ENCODE peak calls at places on chromosomes 2 and 18, in eight cellular contexts. A is heart right ventricle; S is transverse colon; J is psoas muscle; V is naive thymus-derived CD4-positive, alpha-beta T cell; C is AG04450; H is Karpas-422; D is fibroblast of lung. F is an unnamed sample. For H3K9me3, the result is how much of the 10 kb centered on the place peaks cover.

GRCh38 chr2:195047955-195048354 is 609.1 kb upstream of the SLC39A10 start:
- DNase-seq in A (no peak), S (no peak), J (no peak), V (no peak), C (no peak), H (no peak), D (no peak), F (no peak)

GRCh38 chr2:25250331-25251031 is 82.1 kb upstream of the POMC start:
- DNase-seq in A (no peak), S (no peak), J (no peak), V (peak), C (peak), H (no peak), D (peak), F (peak)

GRCh38 chr2:81767173-81767720 is 1462.7 kb upstream of the LRRTM1 start:
- DNase-seq in A (no peak), S (no peak), J (no peak), V (no peak), C (peak), H (no peak), D (peak), F (no peak)

GRCh38 chr2:157327621-157328102 is 2.0 kb upstream of the ERMN start:
- DNase-seq in A (peak), S (peak), J (peak), V (peak), C (peak), H (peak), D (peak), F (peak)

GRCh38 chr18:24968233-24968775 is 383.7 kb downstream of the ZNF521 start:
- DNase-seq in A (no peak), S (no peak), J (no peak), V (no peak), C (no peak), H (no peak), D (peak), F (no peak)

GRCh38 chr2:230203110-230203676 is 16.6 kb downstream of the SP110 start:
- DNase-seq in A (peak), S (peak), J (no peak), V (no peak), C (no peak), H (peak), D (no peak), F (no peak)

GRCh38 chr18:4908239-4908638 is 288.8 kb downstream of the AKAIN1 start:
- DNase-seq in A (no peak), S (no peak), J (no peak), V (no peak), C (no peak), H (no peak), D (no peak), F (no peak)

GRCh38 chr2:182917924-182918323 is 51.5 kb upstream of the FRZB start:
- DNase-seq in A (no peak), S (no peak), J (no peak), V (no peak), C (no peak), H (no peak), D (no peak), F (no peak)

GRCh38 chr2:30106543-30106942 is 40.3 kb upstream of the YPEL5 start:
- DNase-seq in A (no peak), S (no peak), J (no peak), V (no peak), C (no peak), H (no peak), D (peak), F (no peak)

GRCh38 chr18:58762781-58763171 is 91.5 kb downstream of the MALT1 start:
- DNase-seq in A (no peak), S (no peak), J (no peak), V (no peak), C (no peak), H (no peak), D (no peak), F (no peak)

GRCh38 chr2:71460595-71461303 is 7.4 kb downstream of the DYSF start:
- DNase-seq in A (no peak), S (no peak), J (peak), V (no peak), C (no peak), H (peak), D (no peak), F (no peak)

GRCh38 chr18:56995579-56996194 is 151.2 kb upstream of the BOD1L2 start:
- DNase-seq in A (no peak), S (no peak), J (no peak), V (no peak), C (no peak), H (no peak), D (no peak), F (no peak)

GRCh38 chr18:58310517-58310916 is 266.5 kb downstream of the NEDD4L start:
- DNase-seq in A (peak), S (peak), J (peak), V (peak), C (no peak), H (no peak), D (peak), F (peak)

GRCh38 chr2:21017748-21018276 is 26.1 kb downstream of the APOB start:
- DNase-seq in A (no peak), S (no peak), J (no peak), V (no peak), C (no peak), H (no peak), D (no peak), F (no peak)

GRCh38 chr2:24822049-24822706 is 29.0 kb downstream of the CENPO start:
- DNase-seq in A (no peak), S (no peak), J (no peak), V (no peak), C (no peak), H (no peak), D (no peak), F (no peak)

GRCh38 chr2:43898134-43898957 is 59.6 kb downstream of the ABCG8 start:
- DNase-seq in A (no peak), S (peak), J (no peak), V (no peak), C (no peak), H (no peak), D (no peak), F (no peak)

GRCh38 chr2:10079931-10080535 is at the start of gene CYS1:
- DNase-seq in A (no peak), S (no peak), J (peak), V (no peak), C (no peak), H (no peak), D (peak), F (no peak)

GRCh38 chr2:237955640-237956401 is 11.0 kb upstream of the UBE2F start:
- DNase-seq in A (no peak), S (no peak), J (no peak), V (no peak), C (no peak), H (no peak), D (peak), F (no peak)

GRCh38 chr18:60466671-60467070 is 94.1 kb upstream of the MC4R start:
- DNase-seq in A (no peak), S (no peak), J (no peak), V (no peak), C (no peak), H (no peak), D (peak), F (no peak)

GRCh38 chr2:55601849-55602248 is 15.6 kb downstream of the PPP4R3B start:
- DNase-seq in A (no peak), S (no peak), J (no peak), V (no peak), C (no peak), H (no peak), D (no peak), F (no peak)

GRCh38 chr2:48049371-48049770 is 143.1 kb upstream of the FBXO11 start:
- DNase-seq in A (no peak), S (no peak), J (no peak), V (no peak), C (no peak), H (no peak), D (no peak), F (no peak)

GRCh38 chr18:63788447-63789096 is 13.4 kb downstream of the SERPINB7 start:
- DNase-seq in A (no peak), S (no peak), J (no peak), V (no peak), C (peak), H (no peak), D (peak), F (no peak)

GRCh38 chr2:66497706-66498596 is 63.0 kb downstream of the MEIS1 start:
- DNase-seq in A (no peak), S (no peak), J (no peak), V (no peak), C (no peak), H (no peak), D (no peak), F (no peak)

GRCh38 chr2:43027103-43027482 is 199.3 kb downstream of the ZFP36L2 start:
- DNase-seq in A (no peak), S (peak), J (no peak), V (no peak), C (no peak), H (no peak), D (no peak), F (no peak)

GRCh38 chr2:138516030-138516704 is 14.6 kb downstream of the SPOPL start:
- DNase-seq in A (no peak), S (no peak), J (no peak), V (no peak), C (peak), H (no peak), D (peak), F (no peak)

GRCh38 chr2:20185176-20186022 is 39.5 kb downstream of the SDC1 start:
- DNase-seq in A (no peak), S (no peak), J (no peak), V (no peak), C (no peak), H (no peak), D (peak), F (no peak)

GRCh38 chr2:101380376-101380775 is 6.9 kb downstream of the CREG2 start:
- DNase-seq in A (peak), S (no peak), J (peak), V (no peak), C (peak), H (no peak), D (peak), F (no peak)

GRCh38 chr2:3272761-3273160 is 104.9 kb downstream of the EIPR1 start:
- DNase-seq in A (no peak), S (no peak), J (no peak), V (no peak), C (no peak), H (no peak), D (no peak), F (no peak)

GRCh38 chr2:99096728-99097127 is 44.8 kb upstream of the C2orf15 start:
- DNase-seq in A (no peak), S (no peak), J (no peak), V (no peak), C (no peak), H (no peak), D (no peak), F (no peak)

GRCh38 chr2:80525152-80525551 is 220.6 kb upstream of the LRRTM1 start:
- DNase-seq in A (no peak), S (no peak), J (no peak), V (no peak), C (no peak), H (no peak), D (no peak), F (no peak)

GRCh38 chr2:120298173-120298835 is 45.7 kb downstream of the RALB start:
- DNase-seq in A (no peak), S (no peak), J (no peak), V (no peak), C (no peak), H (no peak), D (peak), F (no peak)

GRCh38 chr2:126756125-126756524 is 100.2 kb downstream of the GYPC start:
- DNase-seq in A (no peak), S (no peak), J (no peak), V (no peak), C (no peak), H (no peak), D (no peak), F (no peak)

GRCh38 chr2:98891591-98891990 is 44.4 kb downstream of the CRACDL start:
- DNase-seq in A (no peak), S (no peak), J (no peak), V (no peak), C (no peak), H (peak), D (no peak), F (no peak)

GRCh38 chr2:75428060-75428459 is 132.7 kb downstream of the EVA1A start:
- DNase-seq in A (no peak), S (no peak), J (no peak), V (no peak), C (no peak), H (peak), D (no peak), F (no peak)

GRCh38 chr2:26756337-26756736 is 7.7 kb upstream of the SLC35F6 start:
- DNase-seq in A (no peak), S (no peak), J (no peak), V (no peak), C (no peak), H (no peak), D (no peak), F (no peak)

GRCh38 chr2:19801367-19802087 is 100.3 kb downstream of the TTC32 start:
- DNase-seq in A (peak), S (peak), J (peak), V (no peak), C (peak), H (no peak), D (peak), F (no peak)

GRCh38 chr18:77103181-77103875 is 29.3 kb downstream of the MBP start:
- DNase-seq in A (no peak), S (no peak), J (no peak), V (no peak), C (no peak), H (no peak), D (peak), F (no peak)

GRCh38 chr2:204024503-204024902 is 87.9 kb downstream of the ICOS start:
- DNase-seq in A (no peak), S (peak), J (no peak), V (no peak), C (no peak), H (peak), D (peak), F (no peak)

GRCh38 chr2:160484859-160485520 is 8.6 kb downstream of the RBMS1 start:
- DNase-seq in A (no peak), S (no peak), J (no peak), V (peak), C (no peak), H (no peak), D (no peak), F (no peak)

DNA sequence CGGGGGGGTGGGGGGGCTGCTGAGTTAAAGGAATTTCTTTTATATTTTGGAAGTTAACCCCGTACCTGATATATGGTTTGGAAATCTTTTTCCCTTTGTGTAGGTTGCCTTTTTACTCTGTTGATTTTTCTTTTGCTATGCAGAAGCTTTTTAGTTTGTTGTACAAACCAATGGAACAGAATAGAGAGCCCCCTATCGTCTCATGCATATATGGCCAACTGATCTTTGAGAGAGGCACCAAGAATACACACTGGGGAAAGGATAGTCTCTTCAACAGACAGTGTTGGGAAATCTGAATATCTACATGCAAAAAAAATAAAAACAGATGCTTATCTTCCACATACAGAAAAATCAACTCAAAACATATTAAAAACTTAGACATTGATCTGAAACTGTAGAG is 647.8 kb upstream of the KLHL29 start:
- DNase-seq in A (no peak), S (no peak), J (no peak), V (no peak), C (no peak), H (peak), D (no peak), F (no peak)
- H3K9me3 ChIP-seq in A (under half), S (under half), J (under half), V (under half), C (under half), H (under half), D (under half), F (under half)

GRCh38 chr2:234536218-234536989 is 39.5 kb upstream of the ARL4C start:
- DNase-seq in A (no peak), S (no peak), J (no peak), V (no peak), C (no peak), H (no peak), D (no peak), F (no peak)
- H3K27ac ChIP-seq in A (no peak), S (no peak), J (no peak), V (no peak), C (no peak), H (no peak), D (no peak), F (no peak)

DNA sequence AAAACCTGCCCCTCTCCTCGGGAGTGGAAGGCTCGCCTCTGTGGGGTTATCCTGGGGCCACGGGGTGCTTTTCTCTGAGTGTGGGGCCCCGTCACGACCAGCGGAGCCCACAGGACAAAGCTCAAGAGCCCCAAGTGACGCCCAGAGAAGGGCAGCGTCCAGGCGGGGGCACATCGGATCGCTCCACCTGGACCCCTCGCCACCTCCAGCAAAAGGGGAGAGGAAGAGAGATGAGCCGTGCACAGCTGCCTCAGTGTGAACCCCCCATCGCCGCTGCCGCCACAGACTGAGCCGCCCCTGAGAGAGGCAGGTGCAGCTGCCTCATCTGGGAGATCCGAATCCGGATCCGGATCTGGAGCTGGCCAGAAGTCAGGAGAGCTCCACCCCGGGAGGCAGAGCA is 282.5 kb upstream of the PXDN start:
- DNase-seq in A (no peak), S (no peak), J (no peak), V (no peak), C (no peak), H (no peak), D (no peak), F (no peak)
- H3K9me3 ChIP-seq in A (under half), S (under half), J (under half), V (under half), C (under half), H (under half), D (under half), F (under half)

DNA sequence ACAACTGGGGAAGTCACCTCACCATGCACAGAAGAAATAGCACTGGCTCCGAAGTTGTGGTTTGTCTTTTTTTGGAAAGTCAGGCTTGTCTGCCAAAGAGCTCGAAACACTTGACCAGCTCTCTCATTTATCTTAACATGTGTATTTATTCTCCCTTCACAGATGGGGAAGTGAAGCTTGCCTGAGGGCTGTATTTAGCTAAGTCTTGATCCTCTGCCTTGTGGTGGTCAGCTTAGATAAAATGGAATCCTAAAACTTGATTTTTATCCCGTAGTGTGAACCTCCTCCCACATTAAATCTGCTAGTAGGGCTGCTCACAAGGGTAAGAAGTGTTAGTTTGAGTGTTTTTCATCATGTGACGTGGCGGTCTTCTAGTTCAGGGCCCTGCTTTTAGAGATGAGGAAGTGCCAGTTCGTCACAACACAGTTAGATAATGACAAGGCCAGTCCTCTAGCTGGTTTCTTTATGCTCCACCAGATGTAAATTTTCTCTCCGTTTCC is 89.7 kb downstream of the TMEM247 start:
- DNase-seq in A (peak), S (no peak), J (no peak), V (no peak), C (no peak), H (peak), D (peak), F (no peak)
- H3K27ac ChIP-seq in A (peak), S (peak), J (peak), V (no peak), C (peak), H (peak), D (no peak), F (no peak)

DNA sequence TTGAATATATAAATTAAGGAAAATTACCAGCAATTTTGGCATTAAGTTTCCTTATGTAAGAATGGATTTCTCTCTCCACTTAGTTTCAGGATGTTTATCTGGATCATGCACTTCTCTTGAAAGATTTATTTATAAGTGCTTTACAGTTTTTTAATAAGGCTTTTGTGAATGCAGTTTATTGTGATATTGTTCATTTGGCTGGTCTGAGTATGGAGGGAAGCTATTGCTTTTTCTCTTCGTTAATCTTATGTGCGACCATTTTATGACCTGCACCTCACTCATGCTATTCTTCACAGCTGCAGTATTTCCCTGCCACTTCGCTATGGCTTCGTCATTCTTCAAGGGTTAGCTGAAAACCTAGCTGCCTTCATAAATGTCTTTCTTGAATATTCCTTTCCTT is 233.3 kb downstream of the SOCS6 start:
- DNase-seq in A (no peak), S (no peak), J (no peak), V (no peak), C (no peak), H (no peak), D (no peak), F (no peak)
- H3K9me3 ChIP-seq in A (under half), S (under half), J (under half), V (under half), C (under half), H (under half), D (under half), F (under half)

GRCh38 chr2:56749152-56749752 is 565.5 kb downstream of the CCDC85A start:
- DNase-seq in A (no peak), S (no peak), J (no peak), V (no peak), C (no peak), H (peak), D (peak), F (no peak)

GRCh38 chr2:56754627-56755026 is 570.8 kb downstream of the CCDC85A start:
- DNase-seq in A (no peak), S (no peak), J (no peak), V (no peak), C (no peak), H (no peak), D (no peak), F (no peak)

GRCh38 chr2:56753182-56753581 is 569.4 kb downstream of the CCDC85A start:
- DNase-seq in A (no peak), S (no peak), J (no peak), V (no peak), C (no peak), H (no peak), D (no peak), F (no peak)

GRCh38 chr2:56757884-56758545 is 574.2 kb downstream of the CCDC85A start:
- DNase-seq in A (no peak), S (no peak), J (no peak), V (no peak), C (no peak), H (no peak), D (no peak), F (no peak)

GRCh38 chr2:56754066-56754615 is 570.4 kb downstream of the CCDC85A start:
- DNase-seq in A (peak), S (no peak), J (no peak), V (no peak), C (no peak), H (no peak), D (no peak), F (no peak)
- H3K27ac ChIP-seq in A (no peak), S (no peak), J (no peak), V (no peak), C (no peak), H (no peak), D (no peak), F (no peak)